ENCODE peak calls at places on chromosomes 12 and 14, in five cellular contexts. U is pancreas, X is stomach, K is breast epithelium, I is prostate gland. M is an unnamed sample. For H3K4me1 and H3K27me3, the result is how much of the 10 kb centered on the place peaks cover.

GRCh38 chr14:94342334-94342934 is 19.3 kb upstream of the SERPINA6 start:
- DNase-seq in U (peak), X (peak), K (peak), I (peak), M (peak)

GRCh38 chr14:65620195-65620594 is 207.7 kb downstream of the FUT8 start:
- DNase-seq in U (no peak), X (no peak), K (no peak), I (no peak), M (no peak)

GRCh38 chr12:108686753-108687152 is 44.6 kb downstream of the CORO1C start:
- DNase-seq in U (no peak), X (no peak), K (no peak), I (no peak), M (no peak)

GRCh38 chr14:36517242-36518030 is 2.6 kb downstream of the NKX2-1 start:
- DNase-seq in U (no peak), X (no peak), K (no peak), I (no peak), M (no peak)

GRCh38 chr14:104467236-104467635 is 112.3 kb upstream of the C14orf180 start:
- DNase-seq in U (no peak), X (no peak), K (no peak), I (no peak), M (no peak)

GRCh38 chr14:104580961-104581360 is 1.4 kb downstream of the C14orf180 start:
- DNase-seq in U (no peak), X (peak), K (peak), I (no peak), M (no peak)

GRCh38 chr14:98802044-98802443 is 470.0 kb downstream of the BCL11B start:
- DNase-seq in U (no peak), X (no peak), K (no peak), I (no peak), M (no peak)

GRCh38 chr14:104135121-104135903 is 3.1 kb upstream of the KIF26A start:
- DNase-seq in U (peak), X (no peak), K (no peak), I (no peak), M (no peak)

GRCh38 chr12:70449074-70449757 is 83.1 kb downstream of the KCNMB4 start:
- DNase-seq in U (no peak), X (no peak), K (no peak), I (no peak), M (peak)

GRCh38 chr12:9961901-9962300 is 9.3 kb upstream of the CLEC12A start:
- DNase-seq in U (no peak), X (no peak), K (no peak), I (no peak), M (no peak)

GRCh38 chr12:110023634-110024023 is 24.4 kb downstream of the ANKRD13A start:
- DNase-seq in U (no peak), X (no peak), K (no peak), I (no peak), M (no peak)

GRCh38 chr14:33505295-33505962 is 445.4 kb downstream of the EGLN3 start:
- DNase-seq in U (no peak), X (no peak), K (no peak), I (no peak), M (no peak)

GRCh38 chr12:105223884-105224283 is 12.1 kb downstream of the APPL2 start:
- DNase-seq in U (no peak), X (no peak), K (no peak), I (no peak), M (no peak)
- H3K4me1 ChIP-seq in U (under half), X (half or more), K (under half), I (under half), M (under half)

DNA sequence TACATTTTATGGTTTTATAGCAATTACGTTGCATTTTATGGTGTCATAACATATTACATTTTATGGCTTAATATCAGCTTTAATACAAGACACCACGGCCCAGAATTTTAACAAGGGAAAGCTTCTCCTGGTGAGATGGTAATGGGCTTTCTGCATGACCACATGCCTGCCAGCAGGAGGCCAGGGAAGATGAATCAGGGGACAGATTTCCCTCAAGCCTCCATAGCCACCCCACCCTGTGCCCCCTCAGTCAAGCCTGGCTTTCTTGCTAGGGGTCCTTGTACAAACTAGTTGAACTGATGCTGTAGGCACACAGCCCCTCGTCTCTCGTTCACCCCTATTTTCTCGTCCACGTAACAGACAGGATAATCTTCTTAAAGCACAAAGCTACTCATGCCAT is 56.6 kb downstream of the HSPB8 start:
- DNase-seq in U (no peak), X (no peak), K (no peak), I (no peak), M (no peak)
- TF ChIP-seq CTCF in U (no peak), X (no peak), K (no peak), I (peak), M (no peak)

DNA sequence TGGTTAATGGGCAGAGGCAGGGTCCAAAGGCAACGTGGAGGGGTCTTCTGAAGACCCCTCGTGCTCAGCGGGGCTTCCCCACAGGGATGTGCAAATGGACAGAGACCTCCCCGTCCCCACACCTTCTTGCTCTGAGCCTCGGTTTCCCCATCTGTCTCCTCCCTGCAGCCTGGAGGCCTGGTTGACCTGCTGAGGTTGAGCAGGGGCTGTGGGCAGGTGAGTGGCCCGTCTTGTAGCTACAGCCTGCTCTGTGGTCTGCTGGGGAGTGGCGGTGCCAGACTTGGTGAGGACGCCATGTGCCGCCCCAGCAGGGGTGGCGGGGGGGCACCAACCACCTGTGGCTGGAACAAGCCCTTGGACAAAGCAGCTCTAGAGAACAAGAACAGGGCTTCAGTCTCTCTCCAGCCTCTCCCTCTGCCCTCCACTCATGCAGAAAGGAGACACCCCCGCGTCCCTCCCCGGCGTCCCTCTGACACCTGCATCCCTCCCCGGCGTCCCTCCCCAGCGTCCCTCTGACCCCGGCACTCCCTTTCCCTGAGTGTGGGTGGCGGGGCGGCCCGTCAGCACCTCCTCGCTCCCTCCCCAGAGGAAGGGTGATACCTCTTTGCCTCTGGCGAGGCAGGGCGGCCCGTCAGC is 83.6 kb downstream of the NOC4L start:
- DNase-seq in U (no peak), X (no peak), K (no peak), I (no peak), M (no peak)
- H3K27me3 ChIP-seq in U (under half), X (under half), K (under half), I (under half), M (under half)

GRCh38 chr12:120457133-120457532 is 10.9 kb downstream of the GATC start:
- DNase-seq in U (no peak), X (no peak), K (no peak), I (no peak), M (no peak)

GRCh38 chr12:120453977-120454376 is 7.7 kb downstream of the GATC start:
- DNase-seq in U (no peak), X (no peak), K (no peak), I (no peak), M (no peak)

GRCh38 chr12:120455302-120455701 is 9.1 kb downstream of the GATC start:
- DNase-seq in U (peak), X (no peak), K (no peak), I (no peak), M (no peak)

GRCh38 chr12:120447992-120448391 is 1.7 kb downstream of the GATC start:
- DNase-seq in U (no peak), X (no peak), K (no peak), I (no peak), M (no peak)

DNA sequence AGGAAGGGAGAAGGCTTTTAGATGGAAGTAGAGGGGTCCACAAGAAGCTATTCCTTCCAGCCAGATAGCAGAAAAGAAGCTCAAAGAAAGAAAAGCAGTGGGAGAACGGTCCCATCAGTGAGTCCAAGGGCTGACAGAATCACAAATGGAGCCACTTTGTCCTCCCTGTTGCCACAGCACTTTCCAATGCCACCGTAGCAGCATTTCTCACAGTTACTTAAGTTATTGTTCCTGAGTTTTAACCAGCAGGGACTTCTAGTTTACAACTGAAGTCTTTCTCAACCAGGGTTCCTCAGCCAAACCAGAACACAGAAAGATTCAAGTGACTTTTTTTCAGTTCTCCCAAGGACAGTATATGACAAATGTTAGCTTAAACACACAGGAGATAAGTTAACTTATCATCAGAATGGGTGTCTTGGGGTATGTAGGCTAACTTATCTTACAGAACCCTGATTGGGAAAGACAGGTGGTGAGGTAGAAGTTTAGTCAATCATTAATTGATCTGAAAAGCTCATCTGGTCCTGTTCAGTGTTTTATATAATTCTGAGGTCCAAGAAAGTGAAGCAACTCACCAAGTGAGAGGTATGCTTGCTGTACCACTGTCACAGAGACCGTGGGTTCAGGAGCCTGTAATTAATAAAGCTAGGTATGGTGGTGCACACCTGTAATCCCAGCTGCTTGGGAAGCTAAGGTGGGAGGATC is 7.0 kb downstream of the GATC start:
- DNase-seq in U (no peak), X (no peak), K (no peak), I (no peak), M (no peak)
- H3K4me1 ChIP-seq in U (under half), X (under half), K (under half), I (under half), M (under half)

GRCh38 chr12:65302891-65303290 is 24.4 kb downstream of the MSRB3 start:
- DNase-seq in U (no peak), X (no peak), K (no peak), I (no peak), M (no peak)

GRCh38 chr12:65305346-65305950 is 27.0 kb downstream of the MSRB3 start:
- DNase-seq in U (no peak), X (no peak), K (no peak), I (no peak), M (no peak)

GRCh38 chr12:65296503-65297265 is 18.2 kb downstream of the MSRB3 start:
- DNase-seq in U (no peak), X (no peak), K (no peak), I (no peak), M (no peak)

GRCh38 chr12:65300067-65300466 is 21.6 kb downstream of the MSRB3 start:
- DNase-seq in U (no peak), X (no peak), K (no peak), I (no peak), M (no peak)

DNA sequence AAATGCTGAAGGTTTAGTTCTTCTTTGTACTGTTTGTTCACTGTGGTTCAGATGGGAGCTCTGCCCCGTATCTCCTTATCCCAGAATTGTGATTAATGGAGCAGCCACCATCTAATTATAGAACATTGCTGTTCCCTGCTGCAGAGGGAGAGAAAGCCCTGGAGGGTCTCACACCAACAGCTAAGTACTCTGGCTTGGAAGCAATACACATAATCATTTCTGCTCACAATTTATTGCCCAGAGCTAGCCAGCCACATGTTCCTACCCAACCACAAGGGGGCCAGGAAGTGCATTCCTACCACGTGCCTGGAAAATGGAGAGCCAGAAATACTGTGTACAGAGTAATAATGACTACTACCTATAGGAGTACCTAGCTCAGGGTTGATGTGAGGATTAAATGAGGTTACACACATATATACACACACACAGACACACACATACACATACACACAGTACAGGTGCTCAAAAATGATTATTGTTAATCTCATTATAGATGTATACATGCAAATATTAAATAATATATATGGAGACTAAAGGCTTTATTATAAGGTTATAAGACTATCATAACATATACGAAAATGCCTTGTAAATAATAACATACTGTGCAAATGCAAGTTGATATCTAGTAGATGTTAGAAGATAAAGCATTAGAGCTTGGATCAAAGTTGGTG is 22.3 kb downstream of the MSRB3 start:
- DNase-seq in U (no peak), X (no peak), K (no peak), I (no peak), M (peak)
- TF ChIP-seq CTCF in U (no peak), X (peak), K (no peak), I (no peak), M (peak)

GRCh38 chr12:54040648-54041047 is 7.8 kb downstream of the HOXC5 start:
- DNase-seq in U (no peak), X (no peak), K (no peak), I (no peak), M (no peak)

GRCh38 chr12:54038760-54039414 is 6.0 kb downstream of the HOXC5 start:
- DNase-seq in U (peak), X (peak), K (no peak), I (no peak), M (no peak)

GRCh38 chr12:54038260-54038759 is 5.5 kb downstream of the HOXC5 start:
- DNase-seq in U (no peak), X (no peak), K (no peak), I (no peak), M (no peak)

GRCh38 chr12:54040148-54040494 is 7.3 kb downstream of the HOXC5 start:
- DNase-seq in U (no peak), X (no peak), K (no peak), I (no peak), M (no peak)

GRCh38 chr12:54039417-54040147 is 6.7 kb downstream of the HOXC5 start:
- DNase-seq in U (no peak), X (no peak), K (no peak), I (no peak), M (no peak)
- H3K27me3 ChIP-seq in U (under half), X (under half), K (under half), I (half or more), M (under half)

GRCh38 chr12:92340003-92340402 is 194.4 kb upstream of the BTG1 start:
- DNase-seq in U (no peak), X (no peak), K (no peak), I (no peak), M (no peak)
- H3K4me1 ChIP-seq in U (under half), X (under half), K (under half), I (under half), M (under half)

DNA sequence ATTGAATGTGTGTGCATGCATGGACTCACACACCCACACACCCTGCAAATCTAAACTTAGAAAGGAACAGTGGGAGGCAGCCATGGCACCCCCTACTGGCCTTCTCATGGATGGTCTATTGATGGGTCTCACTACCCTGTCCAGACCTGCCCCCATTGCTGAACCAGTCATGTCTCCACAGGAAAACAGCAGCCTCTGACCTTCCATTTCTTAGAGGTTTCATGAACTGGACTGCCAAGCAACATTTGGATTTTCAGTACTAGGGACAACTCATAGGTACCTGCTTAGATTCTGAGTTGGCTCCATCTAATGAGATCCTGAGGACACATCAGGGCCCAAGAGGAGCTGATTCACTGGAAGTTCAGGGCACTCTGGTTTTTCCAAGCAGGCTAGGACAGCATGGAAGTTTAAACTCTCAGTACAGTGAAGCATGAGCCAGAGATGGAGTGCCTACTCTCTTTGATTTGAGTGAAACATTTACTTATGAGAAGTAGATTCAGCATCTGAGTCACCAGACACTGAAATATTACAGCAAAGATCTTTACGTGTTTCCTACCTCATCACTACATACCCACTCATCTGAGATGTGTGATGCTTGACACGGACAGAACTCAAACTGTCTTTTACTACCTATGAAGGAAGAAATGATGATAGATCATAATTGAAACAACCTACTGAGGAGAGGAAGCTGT is 98.9 kb upstream of the PLEKHG7 start:
- DNase-seq in U (no peak), X (no peak), K (no peak), I (no peak), M (no peak)
- TF ChIP-seq CTCF in U (no peak), X (no peak), K (no peak), I (no peak), M (peak)

M was measured in foreskin keratinocyte.